ENCODE peak calls at places on chromosomes 4 and X, in ten cellular contexts. R, X, V, C, U, G, O, W, I and T are unnamed samples.

GRCh38 chr4:140448830-140449229 is 21.4 kb upstream of the CLGN start:
- DNase-seq in R (no peak), X (peak; percentile 34), C (no peak), I (no peak), O (no peak), V (no peak), G (no peak), U (no peak), W (no peak), T (no peak)

GRCh38 chr4:110610940-110611785 is 11.7 kb downstream of the PITX2 start:
- DNase-seq in O (no peak), I (no peak), W (no peak), U (no peak), R (no peak), G (no peak), V (no peak), C (no peak), X (no peak), T (no peak)

GRCh38 chr4:163665521-163666334 is 171.2 kb downstream of the TMA16 start:
- DNase-seq in G (no peak), O (no peak), W (no peak), I (no peak), R (no peak), X (no peak), C (no peak), U (no peak), V (no peak), T (no peak)

GRCh38 chr4:1706358-1706757 is 5.8 kb downstream of the SLBP start:
- DNase-seq in G (peak; percentile 60), V (no peak), R (no peak), O (no peak), I (no peak), U (no peak), X (no peak), W (no peak), C (no peak), T (no peak)

GRCh38 chr4:173343832-173344397 is 9.8 kb upstream of the HMGB2 start:
- DNase-seq in I (no peak), C (no peak), X (no peak), O (no peak), V (no peak), G (no peak), U (no peak), R (no peak), W (no peak), T (no peak)

GRCh38 chrX:100410901-100411801 is 1.1 kb upstream of the PCDH19 start:
- DNase-seq in V (no peak), O (no peak), W (peak; percentile 5), R (no peak), I (no peak), U (no peak), G (no peak), C (peak; percentile 7), X (no peak), T (no peak)

GRCh38 chrX:115268421-115268820 is 21.1 kb upstream of the LUZP4 start:
- DNase-seq in O (no peak), R (no peak), I (no peak), W (no peak), X (no peak), V (no peak), G (no peak), C (no peak), U (no peak), T (no peak)

GRCh38 chrX:93985621-93986020 is 311.6 kb downstream of the FAM133A start:
- DNase-seq in R (no peak), V (no peak), I (peak; percentile 32), W (no peak), O (no peak), G (no peak), C (no peak), U (no peak), X (no peak), T (no peak)

GRCh38 chrX:1390621-1391369 is 1.1 kb downstream of the SLC25A6 start:
- DNase-seq in X (no peak), V (no peak), O (peak; percentile 88), C (no peak), I (no peak), R (no peak), W (no peak), G (peak; percentile 58), U (no peak), T (no peak)

GRCh38 chr4:8335848-8336247 is 66.3 kb downstream of the HTRA3 start:
- DNase-seq in U (no peak), G (no peak), W (no peak), I (no peak), X (no peak), C (no peak), R (no peak), O (no peak), V (no peak), T (no peak)

GRCh38 chr4:120801171-120801758 is 121.3 kb downstream of the PRDM5 start:
- DNase-seq in C (no peak), W (no peak), V (peak; percentile 20), I (peak; percentile 9), X (no peak), G (no peak), O (no peak), U (no peak), R (no peak), T (no peak)

GRCh38 chr4:75672461-75673026 is 667 bp downstream of the G3BP2 start:
- DNase-seq in V (peak; percentile 61), I (peak; percentile 63), R (peak; percentile 31), O (peak; percentile 95), W (peak; percentile 65), C (peak; percentile 67), U (peak; percentile 73), X (peak; percentile 66), G (peak; percentile 88), T (peak; percentile 52)

GRCh38 chr4:54281060-54281781 is 52.1 kb downstream of the PDGFRA start:
- DNase-seq in O (no peak), G (no peak), W (no peak), X (peak; percentile 98), V (peak; percentile 76), C (no peak), U (no peak), I (peak; percentile 70), R (no peak), T (no peak)

GRCh38 chrX:81280148-81280547 is 78.2 kb downstream of the SH3BGRL start:
- DNase-seq in W (no peak), X (no peak), R (no peak), V (no peak), C (no peak), G (no peak), I (no peak), U (no peak), O (no peak), T (no peak)

GRCh38 chrX:39848243-39848642 is 249.5 kb downstream of the BCOR start:
- DNase-seq in W (no peak), G (no peak), U (no peak), C (no peak), R (no peak), X (peak; percentile 35), V (peak; percentile 38), O (no peak), I (no peak), T (no peak)

GRCh38 chr4:7655267-7655548 is 220.5 kb upstream of the PSAPL1 start:
- DNase-seq in O (no peak), V (no peak), I (no peak), C (no peak), X (no peak), G (no peak), U (no peak), R (no peak), W (no peak), T (no peak)

DNA sequence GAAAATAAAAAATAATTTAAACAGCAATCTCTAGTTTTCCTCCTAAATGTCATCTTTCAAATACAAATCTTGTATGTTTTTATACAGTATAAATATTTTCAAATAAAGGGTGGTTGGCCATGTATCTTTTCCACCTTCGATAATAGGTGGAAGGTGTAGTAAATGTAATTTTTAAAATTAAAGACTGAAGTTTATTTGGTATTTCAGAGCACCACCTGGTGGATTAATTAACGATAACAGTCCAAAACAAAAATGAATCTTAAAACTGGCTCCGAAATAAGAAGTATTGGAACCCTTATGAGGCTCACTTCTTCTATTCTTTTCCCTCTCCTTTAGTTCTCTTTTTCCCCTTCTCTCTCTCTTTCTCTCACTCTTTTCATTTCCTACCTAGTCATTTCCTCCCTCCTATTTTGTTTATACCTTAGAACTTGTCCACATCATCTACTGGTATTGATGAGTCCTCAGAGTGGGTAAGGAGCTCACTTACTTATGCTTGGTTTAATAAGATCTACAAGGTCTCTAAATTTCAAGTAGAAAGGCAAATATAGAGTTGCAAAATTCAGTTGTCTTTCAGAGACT is 82.9 kb upstream of the EXOC1L start:
- DNase-seq in V (no peak), R (no peak), W (peak; percentile 17), O (no peak), I (no peak), C (peak; percentile 28), U (no peak), G (no peak), X (no peak), T (peak; percentile 28)
- TF ChIP-seq CTCF in V (no peak), R (peak; percentile 6), W (peak; percentile 18), O (no peak), I (peak; percentile 44), C (no peak), U (peak; percentile 5), G (peak; percentile 43), X (peak; percentile 41), T (no peak)

GRCh38 chr4:57091657-57092162 is 18.5 kb downstream of the IGFBP7 start:
- DNase-seq in O (no peak), U (no peak), W (no peak), G (no peak), I (no peak), C (no peak), V (no peak), R (no peak), X (no peak), T (no peak)
- TF ChIP-seq CTCF in O (no peak), U (no peak), W (no peak), G (no peak), I (no peak), C (no peak), V (no peak), R (no peak), X (no peak), T (no peak)

DNA sequence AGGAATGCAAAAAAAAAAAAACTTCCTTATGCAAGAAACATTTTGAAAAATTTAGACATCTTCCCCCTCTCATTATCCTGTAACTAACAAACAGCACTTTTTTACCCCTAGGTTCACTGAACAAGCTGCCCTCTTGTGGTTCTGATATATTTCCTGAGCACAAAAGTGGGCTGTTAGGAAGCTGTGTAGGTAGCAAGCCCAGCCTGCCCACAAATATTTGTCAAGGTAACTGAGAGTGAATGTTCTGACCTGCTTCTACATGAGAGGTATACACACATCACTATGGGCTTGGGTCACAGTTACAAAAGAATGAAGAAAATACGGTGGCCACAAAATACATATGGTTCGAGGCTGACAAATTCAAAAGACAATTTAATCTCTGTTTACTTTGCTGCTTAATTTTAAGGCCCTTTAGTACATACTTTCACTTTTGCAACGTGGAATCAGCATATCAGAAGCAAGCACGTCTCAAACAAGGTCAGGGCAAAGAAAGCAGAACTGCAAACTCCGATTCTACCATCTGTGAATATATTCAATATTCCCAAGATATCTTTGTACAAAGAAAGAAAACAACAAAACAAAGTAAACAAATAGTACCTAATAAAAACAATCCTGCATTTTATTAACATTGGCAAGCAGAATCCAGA is 78.6 kb downstream of the RBM47 start:
- DNase-seq in I (peak; percentile 78), X (peak; percentile 70), C (peak; percentile 62), U (no peak), R (no peak), G (no peak), V (no peak), W (peak; percentile 65), O (no peak), T (peak; percentile 47)
- TF ChIP-seq CTCF in I (peak; percentile 54), X (peak; percentile 65), C (peak; percentile 34), U (no peak), R (peak; percentile 28), G (peak; percentile 31), V (no peak), W (peak; percentile 56), O (peak; percentile 30), T (peak; percentile 61)

GRCh38 chr4:119087121-119087520 is 48.5 kb upstream of the MYOZ2 start:
- DNase-seq in W (no peak), G (no peak), U (no peak), X (no peak), O (no peak), R (no peak), C (no peak), I (no peak), V (no peak), T (no peak)
- TF ChIP-seq CTCF in W (peak; percentile 1), G (peak; percentile 42), U (no peak), X (peak; percentile 43), O (no peak), R (peak; percentile 21), C (no peak), I (peak; percentile 40), V (peak; percentile 9), T (no peak)